ENCODE peak calls at places on chromosomes 7 and 10, in eight cellular contexts. H is osteoblast, Q is A549, G is fibroblast of lung, F is IMR-90, E is GM23248, B is neural progenitor cell, T is mammary epithelial cell. X is an unnamed sample.

GRCh38 chr7:28570970-28571288 is 158.6 kb downstream of the CREB5 start:
- DNase-seq in G (peak; percentile 45), E (peak; percentile 83), B (no peak), H (no peak), Q (no peak), F (peak; percentile 56), T (peak; percentile 81), X (no peak)

GRCh38 chr7:38189256-38189938 is 11.4 kb downstream of the STARD3NL start:
- DNase-seq in B (no peak), G (no peak), H (no peak), E (no peak), T (no peak), F (peak; percentile 33), Q (no peak), X (no peak)

GRCh38 chr10:87510025-87510424 is 5.3 kb downstream of the MINPP1 start:
- DNase-seq in F (no peak), E (no peak), Q (no peak), G (no peak), H (no peak), T (no peak), B (no peak), X (no peak)

GRCh38 chr10:43076311-43076875 is 476 bp upstream of the RET start:
- DNase-seq in F (no peak), E (peak; percentile 20), G (no peak), Q (no peak), T (peak; percentile 30), B (peak; percentile 68), H (peak; percentile 80), X (no peak)

GRCh38 chr10:74164641-74165529 is 13.9 kb downstream of the ADK start:
- DNase-seq in G (peak; percentile 33), E (no peak), T (no peak), H (no peak), B (no peak), Q (no peak), F (peak; percentile 28), X (no peak)

GRCh38 chr10:43210556-43210955 is 56.3 kb downstream of the RASGEF1A start:
- DNase-seq in G (no peak), H (peak; percentile 81), B (no peak), E (no peak), Q (no peak), F (no peak), T (no peak), X (no peak)

GRCh38 chr7:77266162-77266807 is 66.7 kb upstream of the FGL2 start:
- DNase-seq in G (peak; percentile 49), T (no peak), H (no peak), F (peak; percentile 47), Q (no peak), B (no peak), E (no peak), X (no peak)

GRCh38 chr7:133688483-133689239 is 435.8 kb downstream of the EXOC4 start:
- DNase-seq in G (peak; percentile 85), B (no peak), Q (no peak), E (peak; percentile 77), T (peak; percentile 51), H (no peak), F (peak; percentile 21), X (no peak)

GRCh38 chr7:153457796-153458195 is 594.4 kb upstream of the DPP6 start:
- DNase-seq in G (no peak), H (no peak), T (no peak), F (no peak), E (no peak), B (no peak), Q (no peak), X (no peak)

DNA sequence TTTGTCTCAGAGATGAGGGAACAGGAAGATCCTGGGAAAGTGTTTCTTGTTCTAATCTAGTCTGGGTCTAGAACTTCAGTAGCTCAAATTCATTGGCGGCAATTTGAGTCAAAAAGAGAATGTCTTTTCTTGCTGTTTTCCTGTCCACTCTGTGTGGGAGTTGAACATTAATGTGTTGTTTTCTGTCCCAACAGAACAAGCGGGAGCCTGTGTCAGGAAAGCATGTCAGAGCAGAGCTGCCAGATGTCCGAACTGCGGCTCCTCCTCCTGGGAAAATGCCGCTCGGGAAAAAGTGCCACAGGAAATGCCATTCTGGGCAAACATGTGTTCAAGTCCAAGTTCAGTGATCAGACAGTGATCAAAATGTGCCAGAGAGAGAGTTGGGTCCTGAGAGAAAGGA is 16.0 kb downstream of the GIMAP8 start:
- DNase-seq in F (no peak), B (no peak), E (no peak), Q (no peak), G (no peak), H (no peak), T (peak; percentile 67), X (no peak)
- H3K4me3 ChIP-seq in F (no peak overlapping the region), B (no peak overlapping the region), E (no peak overlapping the region), Q (no peak overlapping the region), G (no peak overlapping the region), H (no peak overlapping the region), T (no peak overlapping the region), X (no peak overlapping the region)

GRCh38 chr7:140674899-140675701 is 2.4 kb downstream of the ADCK2 start:
- DNase-seq in H (peak; percentile 96), T (no peak), G (peak; percentile 41), B (peak; percentile 66), Q (peak; percentile 49), E (peak; percentile 74), F (peak; percentile 57), X (no peak)

GRCh38 chr7:140674356-140674800 is 1.6 kb downstream of the ADCK2 start:
- DNase-seq in F (no peak), E (no peak), B (no peak), H (no peak), T (no peak), Q (no peak), G (no peak), X (no peak)

GRCh38 chr7:140676303-140676702 is 3.6 kb downstream of the ADCK2 start:
- DNase-seq in F (no peak), G (no peak), Q (no peak), B (no peak), E (no peak), H (no peak), T (no peak), X (no peak)

GRCh38 chr7:140677496-140677895 is 4.8 kb downstream of the ADCK2 start:
- DNase-seq in B (no peak), Q (no peak), H (no peak), F (no peak), E (no peak), T (no peak), G (no peak), X (no peak)

GRCh38 chr7:140675726-140676125 is 3.0 kb downstream of the ADCK2 start:
- DNase-seq in H (no peak), T (no peak), Q (no peak), B (no peak), F (no peak), G (no peak), E (no peak), X (no peak)
- H3K4me2 ChIP-seq in H (peak overlapping the region; percentile 3), T (no peak overlapping the region), Q (no peak overlapping the region), B (no peak overlapping the region), F (no peak overlapping the region), G (no peak overlapping the region), E (no peak overlapping the region), X (no peak overlapping the region)

DNA sequence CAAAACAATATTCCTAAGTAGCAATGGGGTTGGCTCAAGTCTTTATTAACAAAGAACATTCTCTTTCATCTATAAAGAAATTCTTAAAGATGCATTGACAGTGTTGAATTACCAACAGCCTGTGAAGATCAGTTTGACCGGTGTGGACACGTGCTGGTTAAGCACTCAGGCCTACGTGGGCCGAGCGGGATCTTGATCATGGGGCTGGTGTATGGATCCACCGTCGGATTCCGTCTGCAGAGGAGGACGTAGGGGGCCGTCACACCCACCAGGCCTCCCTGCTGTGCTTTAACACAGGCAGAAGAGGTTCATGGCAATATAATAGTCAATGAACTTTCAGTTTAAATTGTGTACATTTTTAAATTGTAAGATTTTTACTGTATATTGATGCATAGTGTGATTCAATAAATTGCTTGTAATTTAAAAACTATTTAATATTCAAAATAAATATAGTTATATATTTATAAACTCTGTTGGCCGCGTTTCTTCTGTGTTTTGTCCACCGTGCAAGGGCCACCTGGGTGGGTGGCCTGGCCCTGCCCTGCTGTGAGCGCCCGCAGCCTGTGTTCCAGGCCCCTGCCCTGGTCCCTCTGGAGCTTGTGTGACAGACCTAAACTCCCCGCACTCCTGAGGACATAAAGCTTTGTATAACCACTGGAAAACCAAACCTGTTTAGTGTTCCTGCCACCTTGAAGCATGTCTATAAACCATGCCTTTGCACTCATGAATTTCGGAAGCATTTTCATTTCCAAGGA is 1.9 kb upstream of the BHLHA15 start:
- DNase-seq in Q (no peak), G (no peak), H (peak; percentile 45), B (no peak), E (no peak), T (no peak), F (no peak), X (no peak)
- H3K4me3 ChIP-seq in Q (no peak overlapping the region), G (no peak overlapping the region), H (no peak overlapping the region), B (no peak overlapping the region), E (no peak overlapping the region), T (no peak overlapping the region), F (no peak overlapping the region), X (no peak overlapping the region)

GRCh38 chr7:17931069-17931468 is 9.2 kb downstream of the SNX13 start:
- DNase-seq in B (no peak), F (no peak), T (no peak), E (no peak), G (no peak), Q (no peak), H (no peak), X (no peak)

GRCh38 chr7:17936321-17936720 is 4.0 kb downstream of the SNX13 start:
- DNase-seq in H (no peak), F (no peak), E (no peak), Q (no peak), B (no peak), G (no peak), T (no peak), X (no peak)

GRCh38 chr7:17932770-17933169 is 7.5 kb downstream of the SNX13 start:
- DNase-seq in G (peak; percentile 13), Q (no peak), H (no peak), F (no peak), T (no peak), E (no peak), B (no peak), X (no peak)

GRCh38 chr7:17934612-17935247 is 5.6 kb downstream of the SNX13 start:
- DNase-seq in B (no peak), E (no peak), F (no peak), H (no peak), G (no peak), T (no peak), Q (no peak), X (no peak)

DNA sequence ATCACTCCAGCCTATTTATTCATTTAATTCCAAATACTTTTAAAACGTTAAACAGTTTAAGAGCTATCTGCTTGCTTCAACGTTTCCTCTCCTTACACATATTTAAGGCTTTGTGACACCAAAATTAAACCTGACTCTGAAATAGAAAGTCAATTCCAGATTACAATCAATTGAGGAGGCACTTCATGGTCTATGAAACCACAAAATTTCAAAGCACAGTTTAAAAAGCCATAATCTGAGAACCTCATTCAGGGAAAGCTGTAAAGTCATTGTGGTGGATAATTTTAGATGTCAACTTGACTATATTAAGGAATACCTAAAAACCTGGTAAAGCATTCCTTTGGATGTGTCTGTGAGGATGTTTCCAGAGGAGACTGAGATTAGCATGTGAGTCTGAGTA is 6.2 kb downstream of the SNX13 start:
- DNase-seq in E (no peak), F (no peak), B (no peak), H (no peak), Q (no peak), T (no peak), G (peak; percentile 10), X (no peak)
- H3K4me2 ChIP-seq in E (no peak overlapping the region), F (no peak overlapping the region), B (no peak overlapping the region), H (no peak overlapping the region), Q (no peak overlapping the region), T (no peak overlapping the region), G (no peak overlapping the region), X (peak overlapping the region; percentile 36)

X was measured in keratinocyte.